ENCODE peak calls at places on chromosomes 11 and 22, in ten cellular contexts. H, P, C, O, Z, B, G, R, M and V are unnamed samples.

GRCh38 chr11:22337571-22338464 is at the start of gene SLC17A6:
- DNase-seq in H (peak; percentile 28), P (peak; percentile 59), C (no peak), O (no peak), Z (no peak), B (no peak), G (peak; percentile 83), R (peak; percentile 41), M (peak; percentile 13), V (peak; percentile 58)

GRCh38 chr11:120695426-120695825 is 183.9 kb downstream of the GRIK4 start:
- DNase-seq in H (no peak), P (no peak), C (no peak), O (no peak), Z (no peak), B (no peak), G (no peak), R (no peak), M (no peak), V (no peak)

GRCh38 chr22:37566903-37567798 is 6.9 kb downstream of the CDC42EP1 start:
- DNase-seq in H (peak; percentile 68), P (peak; percentile 63), C (peak; percentile 96), O (peak; percentile 84), Z (no peak), B (peak; percentile 93), G (peak; percentile 63), R (peak; percentile 74), M (peak; percentile 84), V (peak; percentile 84)

GRCh38 chr11:35639591-35640179 is 21.4 kb downstream of the FJX1 start:
- DNase-seq in H (no peak), P (no peak), C (no peak), O (no peak), Z (no peak), B (no peak), G (no peak), R (no peak), M (no peak), V (peak; percentile 46)

GRCh38 chr11:68140496-68141246 is 19.5 kb upstream of the CHKA start:
- DNase-seq in H (no peak), P (no peak), C (no peak), O (no peak), Z (no peak), B (no peak), G (no peak), R (no peak), M (no peak), V (no peak)

GRCh38 chr11:2933376-2934056 is 4.3 kb upstream of the PHLDA2 start:
- DNase-seq in H (peak; percentile 93), P (peak; percentile 97), C (peak; percentile 76), O (peak; percentile 68), Z (no peak), B (peak; percentile 34), G (no peak), R (peak; percentile 97), M (no peak), V (peak; percentile 99)

GRCh38 chr11:69105431-69106123 is 50.2 kb upstream of the SMIM38 start:
- DNase-seq in H (no peak), P (no peak), C (no peak), O (no peak), Z (no peak), B (no peak), G (no peak), R (no peak), M (no peak), V (no peak)

GRCh38 chr11:67507242-67507890 is 596 bp downstream of the CDK2AP2 start:
- DNase-seq in H (peak; percentile 82), P (peak; percentile 81), C (peak; percentile 91), O (no peak), Z (no peak), B (no peak), G (no peak), R (no peak), M (peak; percentile 98), V (peak; percentile 84)

GRCh38 chr11:128039140-128040021 is 548.0 kb downstream of the ETS1 start:
- DNase-seq in H (peak; percentile 81), P (peak; percentile 98), C (peak; percentile 18), O (peak; percentile 21), Z (no peak), B (peak; percentile 71), G (no peak), R (peak; percentile 96), M (no peak), V (peak; percentile 81)

GRCh38 chr11:104992781-104993180 is 24.4 kb upstream of the CASP4 start:
- DNase-seq in H (no peak), P (no peak), C (no peak), O (no peak), Z (no peak), B (no peak), G (no peak), R (no peak), M (no peak), V (no peak)

GRCh38 chr22:32585737-32586136 is 111.1 kb downstream of the FBXO7 start:
- DNase-seq in H (no peak), P (no peak), C (no peak), O (no peak), Z (no peak), B (no peak), G (no peak), R (no peak), M (no peak), V (no peak)

GRCh38 chr11:61401558-61401957 is 9.2 kb downstream of the TMEM216 start:
- DNase-seq in H (no peak), P (no peak), C (no peak), O (no peak), Z (no peak), B (no peak), G (no peak), R (no peak), M (no peak), V (no peak)

GRCh38 chr11:66579017-66579606 is 10.7 kb upstream of the CTSF start:
- DNase-seq in H (peak; percentile 76), P (peak; percentile 94), C (peak; percentile 85), O (peak; percentile 85), Z (no peak), B (peak; percentile 86), G (peak; percentile 57), R (peak; percentile 53), M (peak; percentile 100), V (peak; percentile 74)

GRCh38 chr22:23353696-23354095 is 173.4 kb downstream of the BCR start:
- DNase-seq in H (no peak), P (no peak), C (no peak), O (no peak), Z (no peak), B (no peak), G (no peak), R (no peak), M (no peak), V (no peak)

GRCh38 chr11:1826552-1827094 is 8.2 kb upstream of the SYT8 start:
- DNase-seq in H (peak; percentile 20), P (peak; percentile 81), C (peak; percentile 62), O (peak; percentile 22), Z (no peak), B (no peak), G (no peak), R (peak; percentile 84), M (no peak), V (peak; percentile 60)

GRCh38 chr11:15816996-15817395 is 539.4 kb downstream of the SOX6 start:
- DNase-seq in H (no peak), P (no peak), C (no peak), O (no peak), Z (no peak), B (no peak), G (no peak), R (no peak), M (no peak), V (no peak)

GRCh38 chr11:65090628-65091027 is 5.4 kb upstream of the VPS51 start:
- DNase-seq in H (no peak), P (no peak), C (no peak), O (no peak), Z (no peak), B (no peak), G (no peak), R (no peak), M (no peak), V (no peak)

GRCh38 chr22:24285245-24285644 is 14.6 kb downstream of the SPECC1L start:
- DNase-seq in H (no peak), P (no peak), C (no peak), O (no peak), Z (no peak), B (no peak), G (no peak), R (no peak), M (no peak), V (no peak)

GRCh38 chr11:94449029-94449428 is 44.6 kb downstream of the MRE11 start:
- DNase-seq in H (peak; percentile 3), P (peak; percentile 38), C (no peak), O (no peak), Z (no peak), B (no peak), G (no peak), R (no peak), M (no peak), V (peak; percentile 29)